ENCODE peak calls at places on chromosomes 16 and 17, in eight cellular contexts. P is T-helper 9 cell; B is neuronal stem cell; F is HFFc6; A is T47D; C is dermis microvascular lymphatic vessel endothelial cell; K is CD8-positive, alpha-beta T cell; H is iris pigment epithelial cell. X is an unnamed sample.

GRCh38 chr17:16994626-16995025 is 22.7 kb upstream of the TNFRSF13B start:
- DNase-seq in C (no peak), K (no peak), P (no peak), H (no peak), A (no peak), F (no peak), B (no peak), X (no peak)

GRCh38 chr16:12177643-12178042 is 201.1 kb downstream of the SNX29 start:
- DNase-seq in C (no peak), P (no peak), K (no peak), B (no peak), A (no peak), F (no peak), H (no peak), X (no peak)

GRCh38 chr17:77580531-77580930 is 378.0 kb upstream of the TNRC6C start:
- DNase-seq in F (no peak), K (no peak), H (no peak), C (no peak), B (no peak), P (no peak), A (no peak), X (no peak)

GRCh38 chr17:47736501-47737211 is 3.6 kb downstream of the TBX21 start:
- DNase-seq in P (no peak), K (peak; percentile 45), B (no peak), H (no peak), A (no peak), C (no peak), F (no peak), X (peak; percentile 53)

GRCh38 chr17:80025796-80026195 is 9.9 kb downstream of the TBC1D16 start:
- DNase-seq in K (no peak), C (no peak), B (no peak), A (no peak), F (no peak), P (no peak), H (peak; percentile 37), X (no peak)

GRCh38 chr16:57783883-57784282 is 18.4 kb downstream of the KIFC3 start:
- DNase-seq in F (no peak), P (no peak), C (no peak), K (no peak), A (no peak), B (no peak), H (no peak), X (no peak)

GRCh38 chr17:2222901-2223616 is 80.5 kb downstream of the SMG6 start:
- DNase-seq in F (peak; percentile 63), C (no peak), H (no peak), A (no peak), P (peak; percentile 56), K (peak; percentile 68), B (no peak), X (no peak)

GRCh38 chr16:85652431-85653221 is 36.1 kb downstream of the GINS2 start:
- DNase-seq in P (no peak), H (peak; percentile 74), B (no peak), F (peak; percentile 39), C (peak; percentile 15), K (no peak), A (peak; percentile 87), X (peak; percentile 71)

GRCh38 chr16:19831678-19832077 is 53.0 kb downstream of the GPRC5B start:
- DNase-seq in K (no peak), C (peak; percentile 73), F (peak; percentile 72), P (no peak), B (no peak), H (peak; percentile 94), A (no peak), X (no peak)

GRCh38 chr16:74304164-74304834 is 7.7 kb downstream of the PSMD7 start:
- DNase-seq in A (peak; percentile 43), H (no peak), B (no peak), F (no peak), C (peak; percentile 21), K (no peak), P (no peak), X (no peak)

GRCh38 chr17:4248504-4249277 is 15.1 kb downstream of the ANKFY1 start:
- DNase-seq in A (no peak), H (no peak), P (no peak), B (no peak), C (no peak), F (no peak), K (no peak), X (no peak)

GRCh38 chr16:87897563-87898505 is 28.5 kb upstream of the SLC7A5 start:
- DNase-seq in C (no peak), A (no peak), F (no peak), P (peak; percentile 27), H (no peak), K (peak; percentile 77), B (no peak), X (no peak)

GRCh38 chr16:24046442-24046841 is 209.7 kb upstream of the CACNG3 start:
- DNase-seq in F (no peak), C (no peak), H (no peak), K (no peak), B (no peak), A (no peak), P (no peak), X (no peak)

GRCh38 chr16:27595993-27596392 is 46.0 kb downstream of the KATNIP start:
- DNase-seq in B (no peak), C (no peak), H (peak; percentile 32), A (no peak), P (no peak), K (no peak), F (no peak), X (no peak)

GRCh38 chr17:11240041-11240801 is 792 bp upstream of the SHISA6 start:
- DNase-seq in K (no peak), B (peak; percentile 50), F (no peak), P (no peak), A (no peak), C (no peak), H (peak; percentile 7), X (no peak)

GRCh38 chr17:12070561-12070960 is 49.9 kb downstream of the MAP2K4 start:
- DNase-seq in B (no peak), F (peak; percentile 92), P (no peak), K (no peak), A (no peak), C (no peak), H (peak; percentile 90), X (no peak)

GRCh38 chr17:79452706-79453105 is 158.1 kb downstream of the RBFOX3 start:
- DNase-seq in H (no peak), A (no peak), C (no peak), F (no peak), K (no peak), P (no peak), B (no peak), X (no peak)

GRCh38 chr16:68884867-68885266 is 41.5 kb downstream of the TANGO6 start:
- DNase-seq in K (no peak), H (no peak), B (no peak), P (no peak), A (no peak), C (peak; percentile 89), F (no peak), X (no peak)

X was measured in aorta.